ENCODE peak calls at places on chromosomes 5 and 9, in nine cellular contexts. One of them, this sample, is unnamed.

GRCh38 chr5:176144508-176144907 is 93.7 kb upstream of the SIMC1 start:
- DNase-seq in AG04450: no peak
- DNase-seq in BE2C: no peak
- DNase-seq in foreskin fibroblast: no peak
- DNase-seq in fibroblast of the aortic adventitia: no peak
- DNase-seq in fibroblast of lung: no peak
- DNase-seq in WERI-Rb-1: no peak
- DNase-seq in left ventricle myocardium inferior: no peak
- DNase-seq in cardiac muscle cell: no peak
- DNase-seq in this sample: no peak

GRCh38 chr5:14869286-14870164 is 2.1 kb downstream of the ANKH start:
- DNase-seq in WERI-Rb-1: no peak
- DNase-seq in cardiac muscle cell: no peak
- DNase-seq in AG04450: no peak
- DNase-seq in fibroblast of the aortic adventitia: peak
- DNase-seq in left ventricle myocardium inferior: no peak
- DNase-seq in BE2C: peak
- DNase-seq in foreskin fibroblast: no peak
- DNase-seq in fibroblast of lung: peak
- DNase-seq in this sample: no peak

GRCh38 chr5:72604111-72604792 is 97.0 kb upstream of the ZNF366 start:
- DNase-seq in WERI-Rb-1: no peak
- DNase-seq in cardiac muscle cell: no peak
- DNase-seq in left ventricle myocardium inferior: no peak
- DNase-seq in AG04450: no peak
- DNase-seq in foreskin fibroblast: peak
- DNase-seq in BE2C: no peak
- DNase-seq in fibroblast of lung: no peak
- DNase-seq in fibroblast of the aortic adventitia: no peak
- DNase-seq in this sample: no peak

GRCh38 chr9:105877719-105878118 is 183.4 kb downstream of the TMEM38B start:
- DNase-seq in fibroblast of lung: no peak
- DNase-seq in WERI-Rb-1: no peak
- DNase-seq in fibroblast of the aortic adventitia: no peak
- DNase-seq in AG04450: no peak
- DNase-seq in BE2C: peak
- DNase-seq in left ventricle myocardium inferior: no peak
- DNase-seq in foreskin fibroblast: no peak
- DNase-seq in cardiac muscle cell: no peak
- DNase-seq in this sample: no peak

GRCh38 chr5:143679777-143680176 is 132.2 kb upstream of the HMHB1 start:
- DNase-seq in AG04450: no peak
- DNase-seq in left ventricle myocardium inferior: no peak
- DNase-seq in WERI-Rb-1: no peak
- DNase-seq in fibroblast of lung: peak
- DNase-seq in foreskin fibroblast: peak
- DNase-seq in BE2C: no peak
- DNase-seq in cardiac muscle cell: no peak
- DNase-seq in fibroblast of the aortic adventitia: no peak
- DNase-seq in this sample: no peak

GRCh38 chr5:1125030-1125357 is 13.1 kb upstream of the SLC12A7 start:
- DNase-seq in left ventricle myocardium inferior: peak
- DNase-seq in WERI-Rb-1: no peak
- DNase-seq in cardiac muscle cell: peak
- DNase-seq in fibroblast of lung: peak
- DNase-seq in foreskin fibroblast: peak
- DNase-seq in AG04450: no peak
- DNase-seq in fibroblast of the aortic adventitia: peak
- DNase-seq in BE2C: peak
- DNase-seq in this sample: peak

GRCh38 chr5:36200513-36200912 is 41.2 kb downstream of the NADK2 start:
- DNase-seq in AG04450: no peak
- DNase-seq in BE2C: peak
- DNase-seq in left ventricle myocardium inferior: no peak
- DNase-seq in foreskin fibroblast: no peak
- DNase-seq in fibroblast of lung: peak
- DNase-seq in cardiac muscle cell: no peak
- DNase-seq in WERI-Rb-1: no peak
- DNase-seq in fibroblast of the aortic adventitia: peak
- DNase-seq in this sample: no peak

GRCh38 chr9:6566409-6567139 is 79.0 kb downstream of the GLDC start:
- DNase-seq in BE2C: peak
- DNase-seq in left ventricle myocardium inferior: no peak
- DNase-seq in AG04450: peak
- DNase-seq in fibroblast of lung: peak
- DNase-seq in cardiac muscle cell: no peak
- DNase-seq in foreskin fibroblast: peak
- DNase-seq in fibroblast of the aortic adventitia: peak
- DNase-seq in WERI-Rb-1: no peak
- DNase-seq in this sample: peak

GRCh38 chr5:69238760-69239251 is 4.1 kb downstream of the CDK7 start:
- DNase-seq in fibroblast of lung: peak
- DNase-seq in left ventricle myocardium inferior: no peak
- DNase-seq in WERI-Rb-1: no peak
- DNase-seq in fibroblast of the aortic adventitia: peak
- DNase-seq in cardiac muscle cell: no peak
- DNase-seq in BE2C: no peak
- DNase-seq in AG04450: peak
- DNase-seq in foreskin fibroblast: peak
- DNase-seq in this sample: peak

GRCh38 chr5:133147411-133147810 is 95.6 kb downstream of the HSPA4 start:
- DNase-seq in fibroblast of the aortic adventitia: peak
- DNase-seq in cardiac muscle cell: no peak
- DNase-seq in WERI-Rb-1: peak
- DNase-seq in left ventricle myocardium inferior: no peak
- DNase-seq in foreskin fibroblast: peak
- DNase-seq in AG04450: no peak
- DNase-seq in BE2C: no peak
- DNase-seq in fibroblast of lung: peak
- DNase-seq in this sample: peak

GRCh38 chr9:22227986-22228385 is 218.6 kb upstream of the DMRTA1 start:
- DNase-seq in foreskin fibroblast: no peak
- DNase-seq in fibroblast of lung: no peak
- DNase-seq in WERI-Rb-1: no peak
- DNase-seq in cardiac muscle cell: no peak
- DNase-seq in fibroblast of the aortic adventitia: no peak
- DNase-seq in AG04450: no peak
- DNase-seq in BE2C: no peak
- DNase-seq in left ventricle myocardium inferior: no peak
- DNase-seq in this sample: no peak

GRCh38 chr5:87398981-87399616 is 13.6 kb downstream of the CCNH start:
- DNase-seq in AG04450: no peak
- DNase-seq in BE2C: no peak
- DNase-seq in cardiac muscle cell: no peak
- DNase-seq in fibroblast of lung: no peak
- DNase-seq in WERI-Rb-1: peak
- DNase-seq in fibroblast of the aortic adventitia: no peak
- DNase-seq in left ventricle myocardium inferior: no peak
- DNase-seq in foreskin fibroblast: peak
- DNase-seq in this sample: no peak

GRCh38 chr9:96048116-96048953 is 172.8 kb downstream of the ERCC6L2 start:
- DNase-seq in left ventricle myocardium inferior: no peak
- DNase-seq in fibroblast of lung: peak
- DNase-seq in cardiac muscle cell: peak
- DNase-seq in AG04450: no peak
- DNase-seq in fibroblast of the aortic adventitia: peak
- DNase-seq in BE2C: no peak
- DNase-seq in foreskin fibroblast: no peak
- DNase-seq in WERI-Rb-1: peak
- DNase-seq in this sample: no peak

GRCh38 chr9:78724896-78725295 is 428.0 kb downstream of the PSAT1 start:
- DNase-seq in WERI-Rb-1: no peak
- DNase-seq in foreskin fibroblast: no peak
- DNase-seq in fibroblast of lung: no peak
- DNase-seq in BE2C: no peak
- DNase-seq in cardiac muscle cell: no peak
- DNase-seq in fibroblast of the aortic adventitia: no peak
- DNase-seq in left ventricle myocardium inferior: no peak
- DNase-seq in AG04450: no peak
- DNase-seq in this sample: no peak

GRCh38 chr5:157219491-157220271 is 39.0 kb downstream of the ITK start:
- DNase-seq in left ventricle myocardium inferior: no peak
- DNase-seq in BE2C: no peak
- DNase-seq in foreskin fibroblast: no peak
- DNase-seq in WERI-Rb-1: no peak
- DNase-seq in AG04450: no peak
- DNase-seq in fibroblast of the aortic adventitia: no peak
- DNase-seq in fibroblast of lung: no peak
- DNase-seq in cardiac muscle cell: no peak
- DNase-seq in this sample: no peak

GRCh38 chr5:78566747-78567449 is 81.7 kb downstream of the LHFPL2 start:
- DNase-seq in WERI-Rb-1: no peak
- DNase-seq in left ventricle myocardium inferior: no peak
- DNase-seq in cardiac muscle cell: no peak
- DNase-seq in foreskin fibroblast: peak
- DNase-seq in BE2C: no peak
- DNase-seq in fibroblast of the aortic adventitia: peak
- DNase-seq in AG04450: no peak
- DNase-seq in fibroblast of lung: peak
- DNase-seq in this sample: no peak

GRCh38 chr5:51225671-51226419 is 157.4 kb upstream of the ISL1 start:
- DNase-seq in cardiac muscle cell: peak
- DNase-seq in BE2C: peak
- DNase-seq in fibroblast of lung: no peak
- DNase-seq in fibroblast of the aortic adventitia: no peak
- DNase-seq in foreskin fibroblast: peak
- DNase-seq in AG04450: no peak
- DNase-seq in WERI-Rb-1: no peak
- DNase-seq in left ventricle myocardium inferior: no peak
- DNase-seq in this sample: no peak

GRCh38 chr5:135149956-135150723 is 116.1 kb upstream of the PITX1 start:
- DNase-seq in cardiac muscle cell: no peak
- DNase-seq in AG04450: no peak
- DNase-seq in left ventricle myocardium inferior: no peak
- DNase-seq in WERI-Rb-1: peak
- DNase-seq in foreskin fibroblast: no peak
- DNase-seq in fibroblast of the aortic adventitia: no peak
- DNase-seq in fibroblast of lung: no peak
- DNase-seq in BE2C: no peak
- DNase-seq in this sample: no peak

GRCh38 chr5:108917596-108917995 is 169.9 kb downstream of the FER start:
- DNase-seq in fibroblast of lung: peak
- DNase-seq in BE2C: no peak
- DNase-seq in fibroblast of the aortic adventitia: peak
- DNase-seq in foreskin fibroblast: no peak
- DNase-seq in cardiac muscle cell: no peak
- DNase-seq in AG04450: no peak
- DNase-seq in left ventricle myocardium inferior: no peak
- DNase-seq in WERI-Rb-1: no peak
- DNase-seq in this sample: no peak

GRCh38 chr5:149735066-149735465 is 5.0 kb downstream of the PPARGC1B start:
- DNase-seq in left ventricle myocardium inferior: no peak
- DNase-seq in AG04450: no peak
- DNase-seq in fibroblast of lung: no peak
- DNase-seq in WERI-Rb-1: no peak
- DNase-seq in foreskin fibroblast: peak
- DNase-seq in BE2C: no peak
- DNase-seq in cardiac muscle cell: no peak
- DNase-seq in fibroblast of the aortic adventitia: no peak
- DNase-seq in this sample: no peak

GRCh38 chr5:142542906-142543305 is 143.0 kb downstream of the FGF1 start:
- DNase-seq in left ventricle myocardium inferior: no peak
- DNase-seq in AG04450: no peak
- DNase-seq in BE2C: no peak
- DNase-seq in foreskin fibroblast: peak
- DNase-seq in fibroblast of lung: peak
- DNase-seq in fibroblast of the aortic adventitia: peak
- DNase-seq in cardiac muscle cell: no peak
- DNase-seq in WERI-Rb-1: no peak
- DNase-seq in this sample: no peak
- TF ChIP-seq CTCF in left ventricle myocardium inferior: peak
- TF ChIP-seq CTCF in AG04450: peak
- TF ChIP-seq CTCF in BE2C: peak
- TF ChIP-seq CTCF in foreskin fibroblast: no peak
- TF ChIP-seq CTCF in fibroblast of lung: peak
- TF ChIP-seq CTCF in fibroblast of the aortic adventitia: peak
- TF ChIP-seq CTCF in cardiac muscle cell: peak
- TF ChIP-seq CTCF in WERI-Rb-1: no peak
- TF ChIP-seq CTCF in this sample: no peak

DNA sequence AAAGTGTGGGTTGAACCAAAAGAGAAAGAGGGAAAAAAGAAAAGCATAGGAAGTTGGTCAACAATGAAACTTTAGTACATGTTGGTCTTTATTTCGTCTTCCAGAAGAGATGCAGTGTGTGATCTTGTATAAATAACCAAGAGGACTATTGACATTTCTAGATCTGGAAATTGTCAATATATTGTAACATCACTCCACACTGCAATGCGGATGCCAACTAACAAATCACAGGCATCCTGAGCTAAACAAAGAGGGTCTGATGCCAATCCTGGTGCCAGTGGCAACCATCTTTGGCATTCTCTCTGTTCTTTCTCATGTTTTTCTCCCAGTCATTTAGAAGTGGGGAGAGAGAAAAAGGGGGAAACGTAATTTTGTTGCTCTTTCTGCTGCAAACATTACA is 9.7 kb downstream of the NFIB start:
- DNase-seq in fibroblast of lung: no peak
- DNase-seq in fibroblast of the aortic adventitia: no peak
- DNase-seq in left ventricle myocardium inferior: no peak
- DNase-seq in BE2C: no peak
- DNase-seq in AG04450: no peak
- DNase-seq in foreskin fibroblast: no peak
- DNase-seq in WERI-Rb-1: no peak
- DNase-seq in cardiac muscle cell: no peak
- DNase-seq in this sample: no peak
- H3K4me3 ChIP-seq in fibroblast of lung: no peak
- H3K4me3 ChIP-seq in fibroblast of the aortic adventitia: no peak
- H3K4me3 ChIP-seq in left ventricle myocardium inferior: no peak
- H3K4me3 ChIP-seq in BE2C: no peak
- H3K4me3 ChIP-seq in AG04450: no peak
- H3K4me3 ChIP-seq in foreskin fibroblast: no peak
- H3K4me3 ChIP-seq in WERI-Rb-1: no peak
- H3K4me3 ChIP-seq in cardiac muscle cell: no peak
- H3K4me3 ChIP-seq in this sample: no peak

DNA sequence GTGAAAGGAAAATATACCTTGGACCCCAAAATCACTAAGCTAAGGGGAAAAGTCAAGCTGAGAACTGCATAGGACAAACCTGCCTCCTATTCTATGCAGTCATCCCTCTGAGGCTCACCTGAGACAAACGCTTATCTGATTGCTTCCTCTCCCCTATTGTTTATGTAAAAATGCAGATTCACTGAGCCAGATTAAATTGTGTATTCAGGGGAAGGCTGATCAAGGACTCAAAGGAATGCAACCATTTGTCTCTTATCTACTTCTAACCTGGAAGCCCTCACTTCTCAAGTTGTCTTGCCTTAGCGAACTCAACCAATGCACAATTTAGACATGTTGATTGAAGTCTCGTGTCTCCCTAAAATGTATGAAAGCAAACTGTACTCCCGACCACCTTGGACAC is 13.3 kb downstream of the SPARC start:
- DNase-seq in AG04450: no peak
- DNase-seq in fibroblast of lung: no peak
- DNase-seq in WERI-Rb-1: no peak
- DNase-seq in foreskin fibroblast: peak
- DNase-seq in left ventricle myocardium inferior: no peak
- DNase-seq in fibroblast of the aortic adventitia: no peak
- DNase-seq in cardiac muscle cell: no peak
- DNase-seq in BE2C: no peak
- DNase-seq in this sample: no peak
- TF ChIP-seq CTCF in AG04450: no peak
- TF ChIP-seq CTCF in fibroblast of lung: no peak
- TF ChIP-seq CTCF in WERI-Rb-1: no peak
- TF ChIP-seq CTCF in foreskin fibroblast: no peak
- TF ChIP-seq CTCF in left ventricle myocardium inferior: no peak
- TF ChIP-seq CTCF in fibroblast of the aortic adventitia: no peak
- TF ChIP-seq CTCF in cardiac muscle cell: no peak
- TF ChIP-seq CTCF in BE2C: no peak
- TF ChIP-seq CTCF in this sample: no peak

GRCh38 chr9:136657975-136658848 is 4.5 kb upstream of the EGFL7 start:
- DNase-seq in WERI-Rb-1: no peak
- DNase-seq in left ventricle myocardium inferior: peak
- DNase-seq in fibroblast of the aortic adventitia: no peak
- DNase-seq in BE2C: no peak
- DNase-seq in fibroblast of lung: no peak
- DNase-seq in foreskin fibroblast: no peak
- DNase-seq in cardiac muscle cell: no peak
- DNase-seq in AG04450: no peak
- DNase-seq in this sample: no peak
- H3K4me3 ChIP-seq in WERI-Rb-1: no peak
- H3K4me3 ChIP-seq in left ventricle myocardium inferior: peak
- H3K4me3 ChIP-seq in fibroblast of the aortic adventitia: no peak
- H3K4me3 ChIP-seq in BE2C: no peak
- H3K4me3 ChIP-seq in fibroblast of lung: no peak
- H3K4me3 ChIP-seq in foreskin fibroblast: no peak
- H3K4me3 ChIP-seq in cardiac muscle cell: no peak
- H3K4me3 ChIP-seq in AG04450: no peak
- H3K4me3 ChIP-seq in this sample: no peak

This sample was measured in HFF-Myc.